ENCODE peak calls at places on chromosomes 13 and 19, in four cellular contexts. One of them, this sample, is unnamed.

GRCh38 chr19:58572026-58572817 is 913 bp downstream of the MZF1 start:
- DNase-seq in PC-9: no peak
- DNase-seq in HCT116: no peak
- DNase-seq in H1: no peak
- DNase-seq in this sample: no peak

GRCh38 chr13:53340505-53341143 is 312.0 kb downstream of the OLFM4 start:
- DNase-seq in PC-9: no peak
- DNase-seq in H1: no peak
- DNase-seq in HCT116: no peak
- DNase-seq in this sample: no peak

GRCh38 chr19:4908311-4908710 is 990 bp upstream of the UHRF1 start:
- DNase-seq in H1: no peak
- DNase-seq in PC-9: no peak
- DNase-seq in HCT116: no peak
- DNase-seq in this sample: no peak

GRCh38 chr13:90545070-90545840 is 802.2 kb upstream of the MIR17HG start:
- DNase-seq in H1: no peak
- DNase-seq in PC-9: no peak
- DNase-seq in HCT116: no peak
- DNase-seq in this sample: no peak

GRCh38 chr19:30778961-30779690 is 406.9 kb downstream of the ZNF536 start:
- DNase-seq in PC-9: no peak
- DNase-seq in HCT116: no peak
- DNase-seq in H1: no peak
- DNase-seq in this sample: no peak

GRCh38 chr19:49558591-49558990 is 21.8 kb downstream of the NOSIP start:
- DNase-seq in HCT116: no peak
- DNase-seq in PC-9: no peak
- DNase-seq in H1: no peak
- DNase-seq in this sample: no peak

GRCh38 chr19:33339016-33339749 is 34.3 kb upstream of the CEBPG start:
- DNase-seq in HCT116: no peak
- DNase-seq in PC-9: peak
- DNase-seq in H1: no peak
- DNase-seq in this sample: no peak

GRCh38 chr19:455031-455705 is 5.7 kb downstream of the SHC2 start:
- DNase-seq in PC-9: no peak
- DNase-seq in HCT116: no peak
- DNase-seq in H1: no peak
- DNase-seq in this sample: no peak

GRCh38 chr19:10361569-10362011 is 18.8 kb downstream of the TYK2 start:
- DNase-seq in HCT116: no peak
- DNase-seq in H1: no peak
- DNase-seq in PC-9: no peak
- DNase-seq in this sample: no peak

GRCh38 chr13:114059946-114060860 is 72.2 kb downstream of the RASA3 start:
- DNase-seq in H1: no peak
- DNase-seq in PC-9: no peak
- DNase-seq in HCT116: no peak
- DNase-seq in this sample: no peak

GRCh38 chr19:6238643-6239281 is 41.0 kb downstream of the MLLT1 start:
- DNase-seq in PC-9: no peak
- DNase-seq in HCT116: no peak
- DNase-seq in H1: no peak
- DNase-seq in this sample: peak

GRCh38 chr19:50461066-50461875 is 15.0 kb upstream of the EMC10 start:
- DNase-seq in PC-9: peak
- DNase-seq in H1: no peak
- DNase-seq in HCT116: peak
- DNase-seq in this sample: peak

GRCh38 chr19:53671621-53672111 is 39.9 kb downstream of the DPRX start:
- DNase-seq in HCT116: no peak
- DNase-seq in PC-9: no peak
- DNase-seq in H1: no peak
- DNase-seq in this sample: no peak

GRCh38 chr13:113050856-113051431 is 54.6 kb upstream of the F7 start:
- DNase-seq in PC-9: no peak
- DNase-seq in HCT116: no peak
- DNase-seq in H1: no peak
- DNase-seq in this sample: no peak

GRCh38 chr13:23655321-23655720 is 85.1 kb downstream of the TNFRSF19 start:
- DNase-seq in H1: no peak
- DNase-seq in PC-9: no peak
- DNase-seq in HCT116: no peak
- DNase-seq in this sample: peak

GRCh38 chr13:23651439-23651838 is 81.2 kb downstream of the TNFRSF19 start:
- DNase-seq in HCT116: no peak
- DNase-seq in H1: no peak
- DNase-seq in PC-9: no peak
- DNase-seq in this sample: no peak

GRCh38 chr13:23654111-23655110 is 84.2 kb downstream of the TNFRSF19 start:
- DNase-seq in HCT116: no peak
- DNase-seq in H1: no peak
- DNase-seq in PC-9: no peak
- DNase-seq in this sample: peak

GRCh38 chr13:23651887-23652286 is 81.7 kb downstream of the TNFRSF19 start:
- DNase-seq in PC-9: no peak
- DNase-seq in HCT116: no peak
- DNase-seq in H1: no peak
- DNase-seq in this sample: no peak

DNA sequence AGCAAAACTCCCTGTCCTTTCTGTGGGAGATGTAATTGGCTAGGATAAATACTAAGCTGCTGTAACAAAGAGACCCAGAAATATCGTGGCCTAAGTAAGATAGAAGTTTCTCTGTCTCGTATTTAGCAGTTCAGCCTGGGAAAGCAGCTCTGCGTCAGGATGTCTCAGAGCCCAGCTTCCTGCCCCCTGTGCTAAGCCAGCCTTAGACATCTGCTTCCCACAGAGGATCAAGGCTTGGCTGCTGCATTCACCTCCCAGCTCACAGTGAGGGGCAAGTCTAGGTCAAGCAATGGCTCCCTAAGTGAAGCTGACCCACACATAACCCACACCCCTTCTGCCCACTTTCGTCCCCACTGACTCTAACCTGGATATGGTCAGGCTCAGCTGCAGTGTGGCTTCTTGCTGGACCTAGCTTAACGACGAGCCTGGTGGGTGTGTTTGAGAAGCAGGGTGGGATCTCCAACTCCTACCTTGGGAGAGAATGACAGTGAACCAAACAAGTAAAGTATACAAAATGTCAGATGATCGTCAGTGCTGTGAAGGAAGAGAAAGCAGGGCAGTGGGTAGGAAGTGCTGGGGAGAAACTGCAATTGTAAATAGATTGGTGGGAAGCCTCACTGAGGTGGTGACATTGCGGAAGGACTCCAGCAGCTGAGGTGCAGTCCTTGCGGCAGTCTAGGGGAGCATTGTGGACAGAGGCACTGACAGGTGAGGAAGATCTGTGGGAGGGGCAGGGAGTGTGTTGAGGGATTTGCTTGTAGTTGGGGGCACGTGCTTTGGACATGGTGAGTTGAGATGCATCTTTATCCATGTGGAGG is 82.9 kb downstream of the TNFRSF19 start:
- DNase-seq in H1: no peak
- DNase-seq in PC-9: no peak
- DNase-seq in HCT116: no peak
- DNase-seq in this sample: no peak
- H2AFZ ChIP-seq in H1: no peak
- H2AFZ ChIP-seq in PC-9: no peak
- H2AFZ ChIP-seq in HCT116: no peak
- H2AFZ ChIP-seq in this sample: no peak

DNA sequence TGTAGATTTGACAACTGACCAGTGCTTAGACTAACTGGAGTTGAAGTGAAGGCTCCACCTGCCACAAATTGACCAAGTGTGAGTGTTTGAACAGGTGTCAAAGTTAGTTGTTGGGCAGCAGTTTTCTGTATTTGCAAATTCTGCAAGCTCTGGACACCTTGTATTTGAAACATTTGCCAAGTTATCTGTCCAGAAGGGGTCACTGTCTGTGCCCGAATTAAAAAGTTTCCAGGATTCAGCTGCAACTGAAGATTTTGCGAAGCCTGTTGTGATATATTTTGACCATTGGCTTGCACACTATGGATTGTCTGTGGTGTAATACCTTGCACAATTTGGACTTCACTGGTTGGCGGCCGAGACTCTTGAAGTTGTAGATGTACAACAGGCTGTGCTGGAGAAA is 1690.7 kb downstream of the SLITRK5 start:
- DNase-seq in HCT116: no peak
- DNase-seq in H1: no peak
- DNase-seq in PC-9: no peak
- DNase-seq in this sample: no peak
- TF ChIP-seq CTCF in HCT116: no peak
- TF ChIP-seq CTCF in H1: peak
- TF ChIP-seq CTCF in PC-9: peak
- TF ChIP-seq CTCF in this sample: peak

DNA sequence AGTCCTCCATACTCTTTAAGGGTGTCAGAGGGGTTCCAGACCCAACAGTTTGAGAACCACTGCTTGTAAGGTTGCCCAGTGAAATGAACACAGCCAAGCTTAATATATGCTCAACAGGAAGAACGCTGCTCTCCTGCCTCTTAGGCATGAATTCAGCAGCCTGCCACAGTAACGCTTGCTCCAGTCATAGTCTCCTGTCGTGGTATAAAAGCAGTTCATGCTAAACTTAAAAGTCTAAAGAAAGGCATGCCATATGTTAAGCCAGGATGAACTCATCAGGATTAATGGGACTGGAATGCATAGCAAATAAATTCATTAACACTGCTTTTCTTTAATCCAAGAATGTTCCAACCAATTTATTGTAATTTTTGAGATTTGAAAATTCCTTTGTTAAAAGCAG is 38.7 kb downstream of the SLC7A1 start:
- DNase-seq in PC-9: no peak
- DNase-seq in HCT116: no peak
- DNase-seq in H1: no peak
- DNase-seq in this sample: peak
- TF ChIP-seq EZH2 in PC-9: no peak
- TF ChIP-seq EZH2 in HCT116: no peak
- TF ChIP-seq EZH2 in H1: no peak
- TF ChIP-seq EZH2 in this sample: no peak

GRCh38 chr19:39126312-39126561 is 651 bp downstream of the PAK4 start:
- DNase-seq in HCT116: no peak
- DNase-seq in H1: no peak
- DNase-seq in PC-9: no peak
- DNase-seq in this sample: no peak
- H2AFZ ChIP-seq in HCT116: no peak
- H2AFZ ChIP-seq in H1: no peak
- H2AFZ ChIP-seq in PC-9: no peak
- H2AFZ ChIP-seq in this sample: no peak